ENCODE peak calls at places on chromosomes 5 and 9, in four cellular contexts. One of them, this sample, is unnamed.

GRCh38 chr5:10994088-10994986 is 233.3 kb upstream of the DAP start:
- DNase-seq in spleen: no peak
- DNase-seq in heart left ventricle: no peak
- DNase-seq in stomach: no peak
- DNase-seq in this sample: no peak

GRCh38 chr5:129361441-129362025 is 98.6 kb upstream of the ADAMTS19 start:
- DNase-seq in stomach: no peak
- DNase-seq in heart left ventricle: no peak
- DNase-seq in spleen: no peak
- DNase-seq in this sample: no peak

GRCh38 chr5:129172561-129172960 is 78.0 kb downstream of the ISOC1 start:
- DNase-seq in stomach: no peak
- DNase-seq in spleen: no peak
- DNase-seq in heart left ventricle: no peak
- DNase-seq in this sample: no peak

GRCh38 chr5:68460147-68460760 is 244.7 kb downstream of the PIK3R1 start:
- DNase-seq in stomach: no peak
- DNase-seq in spleen: no peak
- DNase-seq in heart left ventricle: peak; percentile 23
- DNase-seq in this sample: no peak

GRCh38 chr9:120914953-120915352 is 11.6 kb downstream of the TRAF1 start:
- DNase-seq in heart left ventricle: no peak
- DNase-seq in spleen: no peak
- DNase-seq in stomach: no peak
- DNase-seq in this sample: no peak

GRCh38 chr5:125117556-125117955 is 371.1 kb upstream of the ZNF608 start:
- DNase-seq in heart left ventricle: no peak
- DNase-seq in stomach: no peak
- DNase-seq in spleen: no peak
- DNase-seq in this sample: no peak

GRCh38 chr5:133816791-133817190 is 151.6 kb downstream of the C5orf15 start:
- DNase-seq in stomach: no peak
- DNase-seq in spleen: no peak
- DNase-seq in heart left ventricle: no peak
- DNase-seq in this sample: no peak

GRCh38 chr5:63456279-63456678 is 506.0 kb downstream of the HTR1A start:
- DNase-seq in spleen: no peak
- DNase-seq in heart left ventricle: no peak
- DNase-seq in stomach: no peak
- DNase-seq in this sample: no peak

GRCh38 chr9:131667576-131667975 is 72.3 kb downstream of the RAPGEF1 start:
- DNase-seq in spleen: no peak
- DNase-seq in heart left ventricle: no peak
- DNase-seq in stomach: no peak
- DNase-seq in this sample: no peak

GRCh38 chr5:144549580-144549979 is 378.9 kb downstream of the KCTD16 start:
- DNase-seq in heart left ventricle: no peak
- DNase-seq in spleen: no peak
- DNase-seq in stomach: no peak
- DNase-seq in this sample: peak; percentile 15

GRCh38 chr9:1319436-1319835 is 269.3 kb downstream of the DMRT2 start:
- DNase-seq in stomach: no peak
- DNase-seq in heart left ventricle: no peak
- DNase-seq in spleen: no peak
- DNase-seq in this sample: no peak

GRCh38 chr9:92294297-92294676 is 790 bp upstream of the IARS1 start:
- DNase-seq in spleen: peak; percentile 76
- DNase-seq in stomach: no peak
- DNase-seq in heart left ventricle: no peak
- DNase-seq in this sample: no peak

GRCh38 chr5:44835693-44836092 is 26.9 kb downstream of the MRPS30 start:
- DNase-seq in stomach: no peak
- DNase-seq in spleen: no peak
- DNase-seq in heart left ventricle: no peak
- DNase-seq in this sample: no peak

GRCh38 chr5:63125862-63126261 is 547.2 kb downstream of the LRRC70 start:
- DNase-seq in spleen: no peak
- DNase-seq in heart left ventricle: no peak
- DNase-seq in stomach: no peak
- DNase-seq in this sample: no peak

GRCh38 chr5:1324301-1324700 is 20.6 kb downstream of the CLPTM1L start:
- DNase-seq in spleen: peak; percentile 47
- DNase-seq in stomach: no peak
- DNase-seq in heart left ventricle: no peak
- DNase-seq in this sample: no peak

GRCh38 chr5:90438100-90438499 is 28.5 kb upstream of the CETN3 start:
- DNase-seq in stomach: no peak
- DNase-seq in spleen: no peak
- DNase-seq in heart left ventricle: no peak
- DNase-seq in this sample: no peak

GRCh38 chr5:69225859-69226258 is 8.8 kb upstream of the CDK7 start:
- DNase-seq in stomach: no peak
- DNase-seq in spleen: no peak
- DNase-seq in heart left ventricle: no peak
- DNase-seq in this sample: no peak

GRCh38 chr5:148875205-148875875 is 48.9 kb downstream of the ADRB2 start:
- DNase-seq in spleen: no peak
- DNase-seq in stomach: no peak
- DNase-seq in heart left ventricle: no peak
- DNase-seq in this sample: no peak

GRCh38 chr9:81974764-81975163 is 13.8 kb upstream of the SPATA31D1 start:
- DNase-seq in heart left ventricle: no peak
- DNase-seq in stomach: no peak
- DNase-seq in spleen: no peak
- DNase-seq in this sample: no peak

GRCh38 chr9:38031594-38031993 is 37.4 kb downstream of the SHB start:
- DNase-seq in spleen: no peak
- DNase-seq in heart left ventricle: no peak
- DNase-seq in stomach: no peak
- DNase-seq in this sample: no peak

GRCh38 chr5:142287096-142287972 is 37.5 kb downstream of the SPRY4 start:
- DNase-seq in stomach: no peak
- DNase-seq in heart left ventricle: no peak
- DNase-seq in spleen: no peak
- DNase-seq in this sample: no peak

GRCh38 chr5:43294226-43294625 is 19.0 kb downstream of the HMGCS1 start:
- DNase-seq in stomach: no peak
- DNase-seq in spleen: no peak
- DNase-seq in heart left ventricle: no peak
- DNase-seq in this sample: no peak

GRCh38 chr5:154972476-154973080 is 31.7 kb downstream of the MRPL22 start:
- DNase-seq in heart left ventricle: peak; percentile 28
- DNase-seq in spleen: no peak
- DNase-seq in stomach: no peak
- DNase-seq in this sample: no peak

GRCh38 chr5:161034456-161034855 is 182.4 kb upstream of the ATP10B start:
- DNase-seq in heart left ventricle: no peak
- DNase-seq in stomach: no peak
- DNase-seq in spleen: no peak
- DNase-seq in this sample: no peak

GRCh38 chr5:97998946-97999345 is 774.5 kb upstream of the RGMB start:
- DNase-seq in stomach: no peak
- DNase-seq in spleen: no peak
- DNase-seq in heart left ventricle: no peak
- DNase-seq in this sample: no peak

GRCh38 chr5:73540192-73540591 is 25.2 kb downstream of the ANKRA2 start:
- DNase-seq in heart left ventricle: no peak
- DNase-seq in stomach: no peak
- DNase-seq in spleen: no peak
- DNase-seq in this sample: no peak

GRCh38 chr9:104093647-104094533 is at the start of gene SMC2:
- DNase-seq in stomach: peak; percentile 91
- DNase-seq in heart left ventricle: peak; percentile 94
- DNase-seq in spleen: peak; percentile 98
- DNase-seq in this sample: peak; percentile 79
- TF ChIP-seq POLR2A in stomach: no peak
- TF ChIP-seq POLR2A in heart left ventricle: no peak
- TF ChIP-seq POLR2A in spleen: peak; percentile 58
- TF ChIP-seq POLR2A in this sample: peak; percentile 48

GRCh38 chr9:124257070-124257864 is 482 bp upstream of the NEK6 start:
- DNase-seq in stomach: no peak
- DNase-seq in heart left ventricle: no peak
- DNase-seq in spleen: peak; percentile 80
- DNase-seq in this sample: no peak

GRCh38 chr9:124260769-124261603 is 3.2 kb downstream of the NEK6 start:
- DNase-seq in stomach: peak; percentile 40
- DNase-seq in spleen: peak; percentile 82
- DNase-seq in heart left ventricle: no peak
- DNase-seq in this sample: no peak

GRCh38 chr9:124258765-124259272 is 1.1 kb downstream of the NEK6 start:
- DNase-seq in spleen: no peak
- DNase-seq in heart left ventricle: no peak
- DNase-seq in stomach: no peak
- DNase-seq in this sample: no peak

GRCh38 chr9:124257865-124258764 is at the start of gene NEK6:
- DNase-seq in heart left ventricle: peak; percentile 51
- DNase-seq in spleen: peak; percentile 92
- DNase-seq in stomach: peak; percentile 40
- DNase-seq in this sample: no peak

GRCh38 chr9:124259273-124260078 is 1.7 kb downstream of the NEK6 start:
- DNase-seq in heart left ventricle: no peak
- DNase-seq in stomach: peak; percentile 84
- DNase-seq in spleen: peak; percentile 74
- DNase-seq in this sample: peak; percentile 48
- H3K4me1 ChIP-seq in heart left ventricle: no peaks in the 10 kb centered on the region
- H3K4me1 ChIP-seq in stomach: peaks cover 58% of the 10 kb centered on the region
- H3K4me1 ChIP-seq in spleen: peaks cover 47% of the 10 kb centered on the region
- H3K4me1 ChIP-seq in this sample: peaks cover 11% of the 10 kb centered on the region

GRCh38 chr9:26159575-26160392 is 481.5 kb upstream of the TUSC1 start:
- DNase-seq in heart left ventricle: no peak
- DNase-seq in spleen: no peak
- DNase-seq in stomach: no peak
- DNase-seq in this sample: no peak

GRCh38 chr9:26157411-26157810 is 479.2 kb upstream of the TUSC1 start:
- DNase-seq in stomach: no peak
- DNase-seq in spleen: no peak
- DNase-seq in heart left ventricle: no peak
- DNase-seq in this sample: no peak

GRCh38 chr9:26163931-26164330 is 485.7 kb upstream of the TUSC1 start:
- DNase-seq in stomach: no peak
- DNase-seq in spleen: no peak
- DNase-seq in heart left ventricle: no peak
- DNase-seq in this sample: no peak

GRCh38 chr9:26158631-26159150 is 480.4 kb upstream of the TUSC1 start:
- DNase-seq in spleen: no peak
- DNase-seq in stomach: no peak
- DNase-seq in heart left ventricle: no peak
- DNase-seq in this sample: no peak
- TF ChIP-seq CTCF in spleen: no peak
- TF ChIP-seq CTCF in stomach: no peak
- TF ChIP-seq CTCF in heart left ventricle: no peak
- TF ChIP-seq CTCF in this sample: no peak

DNA sequence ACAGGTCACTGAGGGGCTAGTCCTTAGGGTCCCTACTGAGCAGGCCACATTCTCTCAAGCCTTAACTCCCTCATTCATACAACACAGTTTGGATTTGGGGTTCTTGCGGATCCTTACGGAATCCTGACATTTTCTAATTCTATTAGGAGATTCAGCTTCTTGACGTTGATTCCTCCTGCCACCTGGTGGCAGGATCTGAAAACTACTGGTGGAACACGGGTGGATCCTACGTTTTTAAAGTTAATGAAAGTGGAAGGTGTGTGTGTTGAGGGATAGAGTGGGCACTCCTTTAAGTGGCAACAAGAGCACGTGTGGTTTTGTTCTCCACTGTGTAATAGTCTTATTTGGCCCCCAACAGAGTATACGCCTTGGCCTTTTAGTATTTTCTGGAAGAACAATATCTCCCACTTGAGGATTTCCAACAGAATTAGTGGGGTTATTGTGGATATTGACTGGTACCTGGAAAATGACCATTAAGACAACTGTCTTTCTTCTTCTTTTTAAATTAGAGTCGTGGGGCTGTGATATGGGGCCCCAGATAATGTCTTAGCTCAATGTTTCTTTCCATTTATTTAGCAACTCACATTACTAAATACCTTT is 25.2 kb downstream of the SLC28A3 start:
- DNase-seq in stomach: peak; percentile 59
- DNase-seq in heart left ventricle: peak; percentile 34
- DNase-seq in spleen: no peak
- DNase-seq in this sample: peak; percentile 19
- TF ChIP-seq POLR2A in stomach: no peak
- TF ChIP-seq POLR2A in heart left ventricle: no peak
- TF ChIP-seq POLR2A in spleen: no peak
- TF ChIP-seq POLR2A in this sample: no peak